ENCODE peak calls at places on chromosomes 7 and 10, in four cellular contexts. K is sigmoid colon, A is HCT116, G is ovary. J is an unnamed sample.

GRCh38 chr10:34295142-34295548 is 520.0 kb downstream of the PARD3 start:
- DNase-seq in K (no peak), A (no peak), G (no peak), J (no peak)

GRCh38 chr10:52319926-52320325 is 5.8 kb downstream of the DKK1 start:
- DNase-seq in K (no peak), A (no peak), G (no peak), J (no peak)

GRCh38 chr7:28573751-28574295 is 161.5 kb downstream of the CREB5 start:
- DNase-seq in K (no peak), A (no peak), G (no peak), J (no peak)

GRCh38 chr7:137443616-137444015 is 100.1 kb upstream of the PTN start:
- DNase-seq in K (no peak), A (no peak), G (no peak), J (no peak)

GRCh38 chr7:89247207-89247606 is 451.7 kb upstream of the TEX47 start:
- DNase-seq in K (no peak), A (no peak), G (no peak), J (no peak)

GRCh38 chr10:114544045-114544659 is 113.9 kb downstream of the ABLIM1 start:
- DNase-seq in K (no peak), A (no peak), G (no peak), J (no peak)

GRCh38 chr7:143909863-143910262 is 7.9 kb upstream of the TCAF1 start:
- DNase-seq in K (no peak), A (no peak), G (peak), J (no peak)

GRCh38 chr10:5013385-5013784 is 9.7 kb upstream of the AKR1C2 start:
- DNase-seq in K (no peak), A (no peak), G (no peak), J (no peak)

GRCh38 chr7:143288836-143289235 is 685 bp downstream of the CASP2 start:
- DNase-seq in K (no peak), A (no peak), G (no peak), J (peak)

GRCh38 chr7:137360087-137360679 is 16.6 kb upstream of the PTN start:
- DNase-seq in K (no peak), A (no peak), G (no peak), J (no peak)

GRCh38 chr10:70652761-70653657 is 19.3 kb upstream of the ADAMTS14 start:
- DNase-seq in K (peak), A (no peak), G (no peak), J (peak)

GRCh38 chr7:117639966-117640365 is 160.1 kb downstream of the CFTR start:
- DNase-seq in K (no peak), A (no peak), G (no peak), J (no peak)

GRCh38 chr7:157827863-157828160 is 491.0 kb downstream of the DNAJB6 start:
- DNase-seq in K (no peak), A (no peak), G (no peak), J (no peak)
- TF ChIP-seq POLR2A in K (no peak), A (no peak), G (no peak), J (no peak)

GRCh38 chr7:23298885-23299769 is at the start of gene MALSU1:
- DNase-seq in K (peak), A (peak), G (peak), J (peak)
- TF ChIP-seq POLR2A in K (peak), A (peak), G (peak), J (peak)

DNA sequence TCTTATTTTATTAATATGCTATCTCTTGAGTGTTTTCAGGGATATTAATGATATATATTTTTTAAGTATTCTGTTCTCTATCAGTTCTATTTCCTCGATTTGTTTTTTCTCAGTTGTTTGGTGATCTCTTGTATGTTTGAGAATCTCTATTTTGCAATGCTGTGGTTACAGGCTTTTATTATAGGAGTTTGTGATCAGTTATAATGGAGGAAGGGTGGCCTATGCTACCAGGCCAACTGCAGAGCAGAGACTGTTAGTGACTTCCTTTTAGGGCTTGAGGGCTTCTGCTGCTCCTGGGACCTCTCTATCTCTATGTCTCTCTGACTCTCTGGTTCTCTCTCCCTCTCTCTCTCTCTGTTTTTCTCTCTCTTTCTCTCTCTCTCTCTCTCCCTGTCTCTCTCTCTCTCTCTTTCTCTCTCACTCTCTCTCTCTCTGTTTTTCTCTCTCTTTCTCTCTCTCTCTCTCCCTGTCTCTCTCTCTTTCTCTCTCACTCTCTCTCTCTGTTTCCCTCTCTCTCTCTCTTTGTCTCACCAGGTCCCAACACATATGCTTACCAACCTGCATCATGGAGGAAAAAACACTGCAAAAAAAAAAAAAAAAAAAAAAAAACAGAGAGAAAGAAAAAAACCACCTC is 69.4 kb upstream of the CAV2 start:
- DNase-seq in K (no peak), A (no peak), G (no peak), J (no peak)
- TF ChIP-seq POLR2A in K (no peak), A (no peak), G (no peak), J (no peak)

DNA sequence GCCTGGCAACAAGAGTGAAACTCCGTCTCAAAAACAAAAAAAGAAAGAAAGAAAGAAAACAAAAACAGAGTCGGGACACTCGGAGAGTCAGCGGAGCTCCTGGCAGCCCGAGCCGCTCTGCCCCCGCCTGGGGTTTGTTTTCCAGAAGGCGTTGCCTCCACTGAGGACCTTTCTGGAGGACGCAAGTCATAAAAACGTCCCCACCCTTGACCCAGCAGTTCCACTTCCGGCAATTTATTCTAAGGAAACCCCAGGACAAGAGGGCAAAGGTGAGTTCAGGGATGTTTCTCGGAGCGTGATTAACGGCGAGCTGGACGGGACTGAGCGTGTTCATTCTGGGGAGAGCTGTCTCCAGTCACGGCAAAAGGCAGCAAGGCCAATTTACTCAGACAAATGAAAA is 27.0 kb upstream of the SUN1 start:
- DNase-seq in K (no peak), A (no peak), G (peak), J (no peak)
- TF ChIP-seq POLR2A in K (peak), A (no peak), G (no peak), J (no peak)

DNA sequence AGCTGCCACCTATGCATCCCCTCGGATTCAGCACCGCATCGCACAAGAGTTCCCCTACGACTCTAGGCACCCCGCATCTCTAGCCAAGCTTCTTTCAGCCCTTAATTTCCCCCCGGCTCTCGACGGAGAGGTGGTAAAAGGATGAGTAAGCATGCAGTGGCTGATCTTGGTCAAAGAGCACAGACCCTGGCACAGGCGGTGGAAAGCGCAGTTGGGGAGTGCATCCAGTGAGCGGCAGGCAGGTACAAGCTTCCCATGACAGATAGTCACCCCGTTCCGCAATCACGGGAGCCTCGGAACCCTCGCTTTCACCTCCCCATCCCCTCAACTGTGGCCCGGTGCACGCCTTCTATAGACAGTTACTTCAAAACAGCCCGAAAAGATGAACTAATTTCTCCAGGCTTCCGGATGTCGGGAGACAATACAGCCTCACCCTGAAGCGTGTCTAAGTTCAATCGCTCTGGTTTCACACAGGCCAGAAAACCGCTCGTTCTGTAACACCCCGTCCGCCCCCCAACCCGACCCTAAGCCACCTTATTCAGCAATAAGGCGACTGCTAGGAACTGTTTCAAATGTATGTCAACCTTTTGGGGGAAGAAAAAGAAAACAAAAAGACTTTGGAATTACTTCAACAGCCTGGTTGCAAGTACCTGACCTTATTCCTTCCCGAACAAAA is 1.5 kb downstream of the RHEB start:
- DNase-seq in K (peak), A (no peak), G (peak), J (peak)
- TF ChIP-seq POLR2A in K (no peak), A (no peak), G (no peak), J (peak)

GRCh38 chr10:72303424-72304128 is 29.9 kb downstream of the DDIT4 start:
- DNase-seq in K (no peak), A (no peak), G (no peak), J (no peak)
- TF ChIP-seq POLR2A in K (no peak), A (peak), G (no peak), J (no peak)

J was measured in H54.